ENCODE peak calls at places on chromosomes 3 and 15, in ten cellular contexts. One of them, this sample, is unnamed.

GRCh38 chr15:92527197-92527596 is 128.4 kb downstream of the FAM174B start:
- DNase-seq in HTR-8/SVneo: no peak
- DNase-seq in neural crest cell: no peak
- DNase-seq in endothelial cell: no peak
- DNase-seq in non-pigmented ciliary epithelial cell: no peak
- DNase-seq in activated CD4-positive, alpha-beta T cell treated with anti-CD3 and anti-CD28 coated beads for 24 hours: no peak
- DNase-seq in kidney glomerular epithelial cell: no peak
- DNase-seq in activated gamma-delta T cell treated with Interleukin-2 at 50 U/mL for 16 hours: no peak
- DNase-seq in HT-29: no peak
- DNase-seq in keratinocyte: no peak
- DNase-seq in this sample: no peak

GRCh38 chr15:55552926-55553325 is 35.2 kb downstream of the PYGO1 start:
- DNase-seq in activated gamma-delta T cell treated with Interleukin-2 at 50 U/mL for 16 hours: no peak
- DNase-seq in kidney glomerular epithelial cell: peak
- DNase-seq in activated CD4-positive, alpha-beta T cell treated with anti-CD3 and anti-CD28 coated beads for 24 hours: no peak
- DNase-seq in HTR-8/SVneo: no peak
- DNase-seq in endothelial cell: no peak
- DNase-seq in non-pigmented ciliary epithelial cell: peak
- DNase-seq in keratinocyte: no peak
- DNase-seq in neural crest cell: no peak
- DNase-seq in HT-29: no peak
- DNase-seq in this sample: no peak

GRCh38 chr15:37045859-37046318 is 54.5 kb downstream of the MEIS2 start:
- DNase-seq in HT-29: no peak
- DNase-seq in keratinocyte: no peak
- DNase-seq in non-pigmented ciliary epithelial cell: no peak
- DNase-seq in endothelial cell: peak
- DNase-seq in activated gamma-delta T cell treated with Interleukin-2 at 50 U/mL for 16 hours: no peak
- DNase-seq in kidney glomerular epithelial cell: no peak
- DNase-seq in neural crest cell: no peak
- DNase-seq in HTR-8/SVneo: no peak
- DNase-seq in activated CD4-positive, alpha-beta T cell treated with anti-CD3 and anti-CD28 coated beads for 24 hours: no peak
- DNase-seq in this sample: no peak

GRCh38 chr3:178513539-178514410 is 22.5 kb upstream of the KCNMB2 start:
- DNase-seq in endothelial cell: no peak
- DNase-seq in HT-29: no peak
- DNase-seq in non-pigmented ciliary epithelial cell: no peak
- DNase-seq in neural crest cell: no peak
- DNase-seq in kidney glomerular epithelial cell: no peak
- DNase-seq in activated gamma-delta T cell treated with Interleukin-2 at 50 U/mL for 16 hours: no peak
- DNase-seq in activated CD4-positive, alpha-beta T cell treated with anti-CD3 and anti-CD28 coated beads for 24 hours: no peak
- DNase-seq in HTR-8/SVneo: no peak
- DNase-seq in keratinocyte: no peak
- DNase-seq in this sample: no peak

GRCh38 chr3:148042663-148043445 is 633.7 kb downstream of the ZIC1 start:
- DNase-seq in keratinocyte: no peak
- DNase-seq in activated gamma-delta T cell treated with Interleukin-2 at 50 U/mL for 16 hours: no peak
- DNase-seq in HTR-8/SVneo: no peak
- DNase-seq in neural crest cell: no peak
- DNase-seq in kidney glomerular epithelial cell: no peak
- DNase-seq in HT-29: no peak
- DNase-seq in non-pigmented ciliary epithelial cell: no peak
- DNase-seq in endothelial cell: no peak
- DNase-seq in activated CD4-positive, alpha-beta T cell treated with anti-CD3 and anti-CD28 coated beads for 24 hours: no peak
- DNase-seq in this sample: no peak

GRCh38 chr3:35137612-35138011 is 501.7 kb upstream of the ARPP21 start:
- DNase-seq in HTR-8/SVneo: no peak
- DNase-seq in activated CD4-positive, alpha-beta T cell treated with anti-CD3 and anti-CD28 coated beads for 24 hours: no peak
- DNase-seq in neural crest cell: no peak
- DNase-seq in activated gamma-delta T cell treated with Interleukin-2 at 50 U/mL for 16 hours: no peak
- DNase-seq in keratinocyte: no peak
- DNase-seq in kidney glomerular epithelial cell: no peak
- DNase-seq in HT-29: no peak
- DNase-seq in endothelial cell: no peak
- DNase-seq in non-pigmented ciliary epithelial cell: no peak
- DNase-seq in this sample: no peak

GRCh38 chr3:42979044-42979962 is at the start of gene GASK1A:
- DNase-seq in HT-29: no peak
- DNase-seq in HTR-8/SVneo: peak
- DNase-seq in kidney glomerular epithelial cell: no peak
- DNase-seq in keratinocyte: no peak
- DNase-seq in activated CD4-positive, alpha-beta T cell treated with anti-CD3 and anti-CD28 coated beads for 24 hours: no peak
- DNase-seq in neural crest cell: peak
- DNase-seq in endothelial cell: peak
- DNase-seq in activated gamma-delta T cell treated with Interleukin-2 at 50 U/mL for 16 hours: no peak
- DNase-seq in non-pigmented ciliary epithelial cell: no peak
- DNase-seq in this sample: no peak

GRCh38 chr15:63503739-63504246 is 600 bp upstream of the USP3 start:
- DNase-seq in HTR-8/SVneo: no peak
- DNase-seq in activated CD4-positive, alpha-beta T cell treated with anti-CD3 and anti-CD28 coated beads for 24 hours: peak
- DNase-seq in HT-29: peak
- DNase-seq in non-pigmented ciliary epithelial cell: no peak
- DNase-seq in activated gamma-delta T cell treated with Interleukin-2 at 50 U/mL for 16 hours: peak
- DNase-seq in kidney glomerular epithelial cell: peak
- DNase-seq in neural crest cell: no peak
- DNase-seq in keratinocyte: peak
- DNase-seq in endothelial cell: peak
- DNase-seq in this sample: no peak

GRCh38 chr3:69878254-69878653 is 121.3 kb upstream of the SAMMSON start:
- DNase-seq in activated CD4-positive, alpha-beta T cell treated with anti-CD3 and anti-CD28 coated beads for 24 hours: no peak
- DNase-seq in HTR-8/SVneo: no peak
- DNase-seq in endothelial cell: no peak
- DNase-seq in HT-29: no peak
- DNase-seq in keratinocyte: no peak
- DNase-seq in non-pigmented ciliary epithelial cell: no peak
- DNase-seq in kidney glomerular epithelial cell: no peak
- DNase-seq in activated gamma-delta T cell treated with Interleukin-2 at 50 U/mL for 16 hours: no peak
- DNase-seq in neural crest cell: no peak
- DNase-seq in this sample: no peak

GRCh38 chr3:42994595-42994994 is 15.5 kb downstream of the GASK1A start:
- DNase-seq in activated CD4-positive, alpha-beta T cell treated with anti-CD3 and anti-CD28 coated beads for 24 hours: no peak
- DNase-seq in kidney glomerular epithelial cell: no peak
- DNase-seq in neural crest cell: no peak
- DNase-seq in HTR-8/SVneo: no peak
- DNase-seq in HT-29: no peak
- DNase-seq in endothelial cell: no peak
- DNase-seq in activated gamma-delta T cell treated with Interleukin-2 at 50 U/mL for 16 hours: no peak
- DNase-seq in keratinocyte: no peak
- DNase-seq in non-pigmented ciliary epithelial cell: no peak
- DNase-seq in this sample: no peak

GRCh38 chr15:40844543-40844981 is 714 bp downstream of the SPINT1 start:
- DNase-seq in non-pigmented ciliary epithelial cell: no peak
- DNase-seq in activated CD4-positive, alpha-beta T cell treated with anti-CD3 and anti-CD28 coated beads for 24 hours: peak
- DNase-seq in keratinocyte: no peak
- DNase-seq in HTR-8/SVneo: no peak
- DNase-seq in endothelial cell: peak
- DNase-seq in neural crest cell: no peak
- DNase-seq in HT-29: peak
- DNase-seq in kidney glomerular epithelial cell: no peak
- DNase-seq in activated gamma-delta T cell treated with Interleukin-2 at 50 U/mL for 16 hours: peak
- DNase-seq in this sample: no peak

GRCh38 chr3:189530822-189531221 is 100.4 kb upstream of the TP63 start:
- DNase-seq in non-pigmented ciliary epithelial cell: peak
- DNase-seq in neural crest cell: no peak
- DNase-seq in HTR-8/SVneo: no peak
- DNase-seq in HT-29: no peak
- DNase-seq in activated gamma-delta T cell treated with Interleukin-2 at 50 U/mL for 16 hours: no peak
- DNase-seq in endothelial cell: no peak
- DNase-seq in keratinocyte: no peak
- DNase-seq in activated CD4-positive, alpha-beta T cell treated with anti-CD3 and anti-CD28 coated beads for 24 hours: no peak
- DNase-seq in kidney glomerular epithelial cell: peak
- DNase-seq in this sample: no peak

GRCh38 chr3:134300520-134300919 is 49.9 kb upstream of the RYK start:
- DNase-seq in kidney glomerular epithelial cell: no peak
- DNase-seq in keratinocyte: no peak
- DNase-seq in activated CD4-positive, alpha-beta T cell treated with anti-CD3 and anti-CD28 coated beads for 24 hours: no peak
- DNase-seq in non-pigmented ciliary epithelial cell: no peak
- DNase-seq in HT-29: no peak
- DNase-seq in neural crest cell: no peak
- DNase-seq in endothelial cell: peak
- DNase-seq in activated gamma-delta T cell treated with Interleukin-2 at 50 U/mL for 16 hours: no peak
- DNase-seq in HTR-8/SVneo: no peak
- DNase-seq in this sample: no peak

GRCh38 chr3:53804697-53805462 is 41.3 kb downstream of the CHDH start:
- DNase-seq in non-pigmented ciliary epithelial cell: peak
- DNase-seq in HTR-8/SVneo: peak
- DNase-seq in kidney glomerular epithelial cell: peak
- DNase-seq in HT-29: peak
- DNase-seq in keratinocyte: no peak
- DNase-seq in endothelial cell: no peak
- DNase-seq in neural crest cell: no peak
- DNase-seq in activated gamma-delta T cell treated with Interleukin-2 at 50 U/mL for 16 hours: no peak
- DNase-seq in activated CD4-positive, alpha-beta T cell treated with anti-CD3 and anti-CD28 coated beads for 24 hours: no peak
- DNase-seq in this sample: no peak

GRCh38 chr15:73171711-73172110 is 119.4 kb downstream of the NEO1 start:
- DNase-seq in neural crest cell: no peak
- DNase-seq in endothelial cell: no peak
- DNase-seq in activated CD4-positive, alpha-beta T cell treated with anti-CD3 and anti-CD28 coated beads for 24 hours: no peak
- DNase-seq in kidney glomerular epithelial cell: no peak
- DNase-seq in non-pigmented ciliary epithelial cell: no peak
- DNase-seq in HT-29: no peak
- DNase-seq in activated gamma-delta T cell treated with Interleukin-2 at 50 U/mL for 16 hours: no peak
- DNase-seq in keratinocyte: no peak
- DNase-seq in HTR-8/SVneo: no peak
- DNase-seq in this sample: no peak

GRCh38 chr3:86967062-86967461 is 23.9 kb downstream of the VGLL3 start:
- DNase-seq in activated gamma-delta T cell treated with Interleukin-2 at 50 U/mL for 16 hours: no peak
- DNase-seq in neural crest cell: no peak
- DNase-seq in keratinocyte: no peak
- DNase-seq in HTR-8/SVneo: no peak
- DNase-seq in endothelial cell: no peak
- DNase-seq in non-pigmented ciliary epithelial cell: no peak
- DNase-seq in kidney glomerular epithelial cell: no peak
- DNase-seq in HT-29: no peak
- DNase-seq in activated CD4-positive, alpha-beta T cell treated with anti-CD3 and anti-CD28 coated beads for 24 hours: no peak
- DNase-seq in this sample: no peak

GRCh38 chr15:85154061-85154460 is 172.4 kb downstream of the PDE8A start:
- DNase-seq in HT-29: peak
- DNase-seq in activated gamma-delta T cell treated with Interleukin-2 at 50 U/mL for 16 hours: no peak
- DNase-seq in kidney glomerular epithelial cell: no peak
- DNase-seq in non-pigmented ciliary epithelial cell: no peak
- DNase-seq in HTR-8/SVneo: peak
- DNase-seq in endothelial cell: no peak
- DNase-seq in neural crest cell: no peak
- DNase-seq in activated CD4-positive, alpha-beta T cell treated with anti-CD3 and anti-CD28 coated beads for 24 hours: no peak
- DNase-seq in keratinocyte: no peak
- DNase-seq in this sample: no peak

GRCh38 chr3:70531063-70531657 is 218.7 kb upstream of the MDFIC2 start:
- DNase-seq in HTR-8/SVneo: peak
- DNase-seq in kidney glomerular epithelial cell: peak
- DNase-seq in neural crest cell: no peak
- DNase-seq in endothelial cell: no peak
- DNase-seq in activated gamma-delta T cell treated with Interleukin-2 at 50 U/mL for 16 hours: no peak
- DNase-seq in keratinocyte: no peak
- DNase-seq in non-pigmented ciliary epithelial cell: peak
- DNase-seq in activated CD4-positive, alpha-beta T cell treated with anti-CD3 and anti-CD28 coated beads for 24 hours: no peak
- DNase-seq in HT-29: peak
- DNase-seq in this sample: no peak

GRCh38 chr3:4999626-5000184 is 20.5 kb downstream of the BHLHE40 start:
- DNase-seq in endothelial cell: no peak
- DNase-seq in HT-29: no peak
- DNase-seq in activated CD4-positive, alpha-beta T cell treated with anti-CD3 and anti-CD28 coated beads for 24 hours: no peak
- DNase-seq in non-pigmented ciliary epithelial cell: no peak
- DNase-seq in HTR-8/SVneo: no peak
- DNase-seq in neural crest cell: no peak
- DNase-seq in kidney glomerular epithelial cell: no peak
- DNase-seq in activated gamma-delta T cell treated with Interleukin-2 at 50 U/mL for 16 hours: no peak
- DNase-seq in keratinocyte: no peak
- DNase-seq in this sample: no peak

GRCh38 chr15:71048913-71049675 is 66.2 kb upstream of the THSD4 start:
- DNase-seq in neural crest cell: no peak
- DNase-seq in HTR-8/SVneo: peak
- DNase-seq in non-pigmented ciliary epithelial cell: peak
- DNase-seq in activated gamma-delta T cell treated with Interleukin-2 at 50 U/mL for 16 hours: no peak
- DNase-seq in kidney glomerular epithelial cell: peak
- DNase-seq in keratinocyte: peak
- DNase-seq in activated CD4-positive, alpha-beta T cell treated with anti-CD3 and anti-CD28 coated beads for 24 hours: no peak
- DNase-seq in HT-29: no peak
- DNase-seq in endothelial cell: no peak
- DNase-seq in this sample: no peak

GRCh38 chr3:65971281-65972252 is 67.2 kb downstream of the MAGI1 start:
- DNase-seq in neural crest cell: no peak
- DNase-seq in HTR-8/SVneo: no peak
- DNase-seq in keratinocyte: no peak
- DNase-seq in activated CD4-positive, alpha-beta T cell treated with anti-CD3 and anti-CD28 coated beads for 24 hours: no peak
- DNase-seq in kidney glomerular epithelial cell: no peak
- DNase-seq in endothelial cell: no peak
- DNase-seq in non-pigmented ciliary epithelial cell: no peak
- DNase-seq in HT-29: no peak
- DNase-seq in activated gamma-delta T cell treated with Interleukin-2 at 50 U/mL for 16 hours: no peak
- DNase-seq in this sample: no peak

GRCh38 chr3:165192610-165193192 is 3.5 kb downstream of the SLITRK3 start:
- DNase-seq in HTR-8/SVneo: no peak
- DNase-seq in non-pigmented ciliary epithelial cell: no peak
- DNase-seq in keratinocyte: no peak
- DNase-seq in kidney glomerular epithelial cell: no peak
- DNase-seq in activated CD4-positive, alpha-beta T cell treated with anti-CD3 and anti-CD28 coated beads for 24 hours: no peak
- DNase-seq in HT-29: no peak
- DNase-seq in activated gamma-delta T cell treated with Interleukin-2 at 50 U/mL for 16 hours: no peak
- DNase-seq in endothelial cell: peak
- DNase-seq in neural crest cell: peak
- DNase-seq in this sample: no peak

GRCh38 chr3:133895208-133896001 is at the start of gene RAB6B:
- DNase-seq in activated CD4-positive, alpha-beta T cell treated with anti-CD3 and anti-CD28 coated beads for 24 hours: peak
- DNase-seq in non-pigmented ciliary epithelial cell: no peak
- DNase-seq in HTR-8/SVneo: peak
- DNase-seq in endothelial cell: peak
- DNase-seq in kidney glomerular epithelial cell: peak
- DNase-seq in neural crest cell: peak
- DNase-seq in keratinocyte: no peak
- DNase-seq in HT-29: no peak
- DNase-seq in activated gamma-delta T cell treated with Interleukin-2 at 50 U/mL for 16 hours: no peak
- DNase-seq in this sample: no peak

GRCh38 chr15:73305331-73306211 is 63.2 kb downstream of the HCN4 start:
- DNase-seq in kidney glomerular epithelial cell: peak
- DNase-seq in neural crest cell: peak
- DNase-seq in HTR-8/SVneo: peak
- DNase-seq in HT-29: peak
- DNase-seq in activated gamma-delta T cell treated with Interleukin-2 at 50 U/mL for 16 hours: no peak
- DNase-seq in activated CD4-positive, alpha-beta T cell treated with anti-CD3 and anti-CD28 coated beads for 24 hours: no peak
- DNase-seq in non-pigmented ciliary epithelial cell: peak
- DNase-seq in endothelial cell: peak
- DNase-seq in keratinocyte: peak
- DNase-seq in this sample: no peak

GRCh38 chr3:197809356-197810020 is 18.4 kb downstream of the LRCH3 start:
- DNase-seq in activated gamma-delta T cell treated with Interleukin-2 at 50 U/mL for 16 hours: no peak
- DNase-seq in activated CD4-positive, alpha-beta T cell treated with anti-CD3 and anti-CD28 coated beads for 24 hours: no peak
- DNase-seq in HT-29: no peak
- DNase-seq in kidney glomerular epithelial cell: peak
- DNase-seq in non-pigmented ciliary epithelial cell: no peak
- DNase-seq in keratinocyte: no peak
- DNase-seq in HTR-8/SVneo: no peak
- DNase-seq in neural crest cell: no peak
- DNase-seq in endothelial cell: no peak
- DNase-seq in this sample: no peak

GRCh38 chr15:78828930-78829329 is 17.7 kb upstream of the ADAMTS7 start:
- DNase-seq in activated gamma-delta T cell treated with Interleukin-2 at 50 U/mL for 16 hours: no peak
- DNase-seq in kidney glomerular epithelial cell: no peak
- DNase-seq in endothelial cell: no peak
- DNase-seq in non-pigmented ciliary epithelial cell: no peak
- DNase-seq in HT-29: no peak
- DNase-seq in HTR-8/SVneo: no peak
- DNase-seq in neural crest cell: no peak
- DNase-seq in keratinocyte: no peak
- DNase-seq in activated CD4-positive, alpha-beta T cell treated with anti-CD3 and anti-CD28 coated beads for 24 hours: no peak
- DNase-seq in this sample: no peak

GRCh38 chr3:164478323-164478722 is 600.0 kb downstream of the SI start:
- DNase-seq in kidney glomerular epithelial cell: no peak
- DNase-seq in HTR-8/SVneo: no peak
- DNase-seq in non-pigmented ciliary epithelial cell: no peak
- DNase-seq in endothelial cell: no peak
- DNase-seq in activated CD4-positive, alpha-beta T cell treated with anti-CD3 and anti-CD28 coated beads for 24 hours: no peak
- DNase-seq in keratinocyte: no peak
- DNase-seq in HT-29: no peak
- DNase-seq in neural crest cell: no peak
- DNase-seq in activated gamma-delta T cell treated with Interleukin-2 at 50 U/mL for 16 hours: no peak
- DNase-seq in this sample: no peak

GRCh38 chr15:90895571-90896117 is 7.5 kb upstream of the MAN2A2 start:
- DNase-seq in kidney glomerular epithelial cell: no peak
- DNase-seq in keratinocyte: no peak
- DNase-seq in activated CD4-positive, alpha-beta T cell treated with anti-CD3 and anti-CD28 coated beads for 24 hours: no peak
- DNase-seq in endothelial cell: no peak
- DNase-seq in HT-29: peak
- DNase-seq in HTR-8/SVneo: no peak
- DNase-seq in activated gamma-delta T cell treated with Interleukin-2 at 50 U/mL for 16 hours: no peak
- DNase-seq in neural crest cell: peak
- DNase-seq in non-pigmented ciliary epithelial cell: no peak
- DNase-seq in this sample: no peak